ENCODE peak calls at places on chromosomes 4 and X, in seven cellular contexts. I is body of pancreas, H is mucosa of descending colon, O is left lung, B is glutamatergic neuron, K is fibroblast of lung, V is coronary artery. F is an unnamed sample.

GRCh38 chr4:120801171-120801758 is 121.3 kb downstream of the PRDM5 start:
- DNase-seq in V (no peak), B (no peak), K (peak; percentile 44), I (no peak), O (no peak), H (no peak), F (no peak)

GRCh38 chr4:83114576-83114975 is at the start of gene PLAC8:
- DNase-seq in B (no peak), K (no peak), H (no peak), V (no peak), I (no peak), O (no peak), F (peak; percentile 67)

GRCh38 chr4:25051534-25051933 is 20.8 kb upstream of the LGI2 start:
- DNase-seq in V (no peak), O (no peak), H (no peak), I (no peak), B (no peak), K (no peak), F (no peak)

GRCh38 chrX:50343917-50344316 is 126.7 kb downstream of the DGKK start:
- DNase-seq in B (no peak), I (no peak), K (no peak), H (no peak), O (no peak), V (no peak), F (no peak)

GRCh38 chrX:130082244-130083106 is 27.8 kb downstream of the ELF4 start:
- DNase-seq in O (peak; percentile 75), K (no peak), I (no peak), V (no peak), H (peak; percentile 79), B (no peak), F (peak; percentile 89)

GRCh38 chr4:33722800-33723511 is 2521.4 kb downstream of the ARAP2 start:
- DNase-seq in K (peak; percentile 62), B (no peak), I (no peak), H (no peak), V (no peak), O (no peak), F (no peak)

GRCh38 chr4:40548256-40548655 is 81.4 kb downstream of the RBM47 start:
- DNase-seq in K (no peak), B (no peak), I (no peak), O (no peak), H (no peak), V (no peak), F (no peak)

GRCh38 chrX:71475906-71476305 is 57.0 kb upstream of the OGT start:
- DNase-seq in K (no peak), V (no peak), B (no peak), I (no peak), O (no peak), H (no peak), F (no peak)

GRCh38 chrX:2184089-2184488 is 316.7 kb downstream of the DHRSX start:
- DNase-seq in V (no peak), I (no peak), B (no peak), O (no peak), H (no peak), K (no peak), F (no peak)

GRCh38 chrX:94871640-94872039 is 1197.6 kb downstream of the FAM133A start:
- DNase-seq in O (no peak), I (no peak), H (no peak), V (no peak), B (no peak), K (no peak), F (no peak)

GRCh38 chr4:5824227-5824626 is 68.7 kb downstream of the CRMP1 start:
- DNase-seq in O (no peak), K (no peak), B (no peak), H (no peak), I (no peak), V (no peak), F (no peak)

GRCh38 chr4:21790437-21791029 is 158.0 kb downstream of the KCNIP4 start:
- DNase-seq in I (no peak), B (no peak), K (peak; percentile 77), O (no peak), V (no peak), H (no peak), F (no peak)
- TF ChIP-seq CTCF in I (peak; percentile 36), B (peak; percentile 94), K (peak; percentile 39), O (peak; percentile 33), V (no peak), H (no peak), F (peak; percentile 66)

GRCh38 chr4:102600689-102601088 is 99.5 kb downstream of the NFKB1 start:
- DNase-seq in K (no peak), B (no peak), H (no peak), I (no peak), V (no peak), O (no peak), F (no peak)

GRCh38 chr4:102606846-102607440 is 105.8 kb downstream of the NFKB1 start:
- DNase-seq in I (peak; percentile 28), O (peak; percentile 68), B (no peak), H (no peak), K (no peak), V (no peak), F (no peak)

GRCh38 chr4:102601586-102602227 is 100.5 kb downstream of the NFKB1 start:
- DNase-seq in K (no peak), V (no peak), O (no peak), I (no peak), H (no peak), B (no peak), F (no peak)

GRCh38 chr4:102606261-102606660 is 105.1 kb downstream of the NFKB1 start:
- DNase-seq in O (no peak), B (no peak), V (no peak), H (no peak), K (no peak), I (no peak), F (no peak)

GRCh38 chr4:102604222-102604940 is 103.2 kb downstream of the NFKB1 start:
- DNase-seq in B (no peak), H (no peak), O (no peak), I (no peak), K (no peak), V (no peak), F (no peak)
- TF ChIP-seq CTCF in B (no peak), H (no peak), O (no peak), I (no peak), K (no peak), V (no peak), F (no peak)

DNA sequence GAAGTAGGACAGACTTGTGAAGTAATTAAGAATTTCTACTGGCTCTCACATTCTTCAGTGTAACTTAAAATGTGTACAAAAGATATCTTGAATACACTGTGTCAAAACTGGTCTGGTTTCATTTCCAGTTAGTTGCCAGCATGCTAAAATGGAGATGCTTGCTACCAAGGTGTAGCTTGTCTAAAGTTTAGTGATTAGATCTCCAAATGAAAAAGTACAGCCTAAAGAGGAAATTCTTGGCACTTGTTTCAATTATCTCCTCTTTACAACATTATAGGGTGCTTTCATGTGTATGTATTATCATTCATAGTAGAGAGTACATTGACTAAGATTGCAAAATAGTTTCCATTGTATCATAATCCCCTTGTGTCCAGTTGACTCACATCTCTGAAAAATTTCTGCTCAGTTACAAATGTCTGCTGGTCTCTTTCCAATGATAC is 97.4 kb upstream of the SPRY1 start:
- DNase-seq in B (no peak), O (no peak), I (no peak), V (no peak), H (no peak), K (peak; percentile 92), F (no peak)
- TF ChIP-seq CTCF in B (no peak), O (no peak), I (no peak), V (no peak), H (no peak), K (no peak), F (no peak)

DNA sequence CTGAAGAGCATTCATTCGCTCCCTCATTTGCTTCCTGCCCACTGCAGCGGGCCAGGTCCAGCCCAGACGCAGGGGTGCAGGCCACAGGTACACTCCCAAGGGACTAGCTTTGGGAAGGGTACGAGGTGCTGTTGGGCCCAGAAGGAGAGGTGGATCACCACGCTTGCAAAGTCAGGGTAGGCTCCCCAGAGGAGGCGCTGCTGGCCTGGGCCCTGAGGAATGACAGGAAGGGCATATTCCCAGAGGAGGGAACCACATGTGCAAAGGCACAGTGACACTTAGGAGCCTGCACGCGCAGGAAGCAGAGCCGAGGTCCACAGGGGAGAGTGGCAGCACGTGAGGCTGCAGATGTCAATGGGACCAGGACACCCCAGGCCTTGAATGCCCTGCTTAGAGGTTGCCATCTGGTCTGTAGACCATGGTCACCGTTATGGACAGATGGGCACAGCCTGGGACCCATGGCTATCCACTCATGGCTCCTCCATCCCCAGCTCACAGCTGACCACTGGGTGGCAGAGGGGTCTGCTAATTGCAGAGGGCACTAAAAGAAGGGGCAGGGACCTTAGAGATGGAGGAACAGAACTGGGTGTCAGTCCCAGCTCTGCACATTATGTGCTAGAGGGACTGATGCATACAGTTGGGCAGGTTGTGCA is 7.9 kb downstream of the HTRA3 start:
- DNase-seq in O (no peak), V (no peak), K (no peak), H (peak; percentile 45), I (no peak), B (peak; percentile 46), F (no peak)
- TF ChIP-seq CTCF in O (no peak), V (no peak), K (peak; percentile 4), H (no peak), I (no peak), B (no peak), F (no peak)

GRCh38 chr4:156294577-156294976 is 340.9 kb upstream of the CTSO start:
- DNase-seq in H (no peak), O (no peak), I (no peak), K (peak; percentile 79), V (no peak), B (no peak), F (no peak)
- TF ChIP-seq CTCF in H (no peak), O (no peak), I (peak; percentile 32), K (peak; percentile 38), V (no peak), B (no peak), F (no peak)

GRCh38 chrX:47587091-47587891 is 5.1 kb downstream of the TIMP1 start:
- DNase-seq in V (peak; percentile 55), I (no peak), H (no peak), B (no peak), O (no peak), K (no peak), F (no peak)

GRCh38 chrX:47583240-47583861 is 1.1 kb downstream of the TIMP1 start:
- DNase-seq in K (no peak), B (no peak), I (no peak), H (no peak), O (no peak), V (no peak), F (no peak)

GRCh38 chrX:47586043-47586787 is 4.0 kb downstream of the TIMP1 start:
- DNase-seq in I (no peak), B (no peak), H (no peak), O (no peak), V (peak; percentile 64), K (no peak), F (no peak)

GRCh38 chrX:47584714-47585113 is 2.5 kb downstream of the TIMP1 start:
- DNase-seq in V (no peak), H (no peak), I (no peak), K (no peak), B (no peak), O (no peak), F (no peak)

DNA sequence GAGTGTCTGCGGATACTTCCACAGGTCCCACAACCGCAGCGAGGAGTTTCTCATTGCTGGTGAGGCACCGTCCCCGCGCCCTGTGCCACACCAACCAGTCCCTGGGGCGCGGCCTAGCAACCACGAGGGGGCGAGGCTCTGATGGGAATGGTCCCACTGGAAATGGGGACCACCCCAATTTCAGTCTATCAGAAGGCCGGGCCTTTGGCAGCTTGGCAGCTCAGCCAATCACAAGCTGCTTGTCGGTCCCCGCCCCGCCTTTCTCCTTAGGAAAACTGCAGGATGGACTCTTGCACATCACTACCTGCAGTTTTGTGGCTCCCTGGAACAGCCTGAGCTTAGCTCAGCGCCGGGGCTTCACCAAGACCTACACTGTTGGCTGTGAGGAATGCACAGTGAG is 3.0 kb downstream of the TIMP1 start:
- DNase-seq in B (no peak), K (no peak), O (no peak), V (no peak), H (no peak), I (no peak), F (no peak)
- TF ChIP-seq CTCF in B (no peak), K (no peak), O (no peak), V (no peak), H (no peak), I (no peak), F (no peak)

F was measured in activated CD8-positive, alpha-beta T cell treated with anti-CD3 and anti-CD28 coated beads for 36 hours.